ENCODE peak calls at places on chromosome 20, in five cellular contexts. One of them, this sample, is unnamed.

GRCh38 chr20:3911956-3912355 is 22.8 kb downstream of the PANK2 start:
- DNase-seq in fibroblast of mammary gland: no peak
- DNase-seq in upper lobe of right lung: no peak
- DNase-seq in cardiac muscle cell: no peak
- DNase-seq in NCI-H748 treated with DMSO at 0.1 percent for 48 hours: peak
- DNase-seq in this sample: no peak

GRCh38 chr20:23404196-23404595 is 17.1 kb downstream of the NAPB start:
- DNase-seq in fibroblast of mammary gland: peak
- DNase-seq in upper lobe of right lung: no peak
- DNase-seq in cardiac muscle cell: no peak
- DNase-seq in NCI-H748 treated with DMSO at 0.1 percent for 48 hours: no peak
- DNase-seq in this sample: no peak

GRCh38 chr20:45336530-45337366 is 11.5 kb downstream of the SDC4 start:
- DNase-seq in fibroblast of mammary gland: peak
- DNase-seq in upper lobe of right lung: no peak
- DNase-seq in cardiac muscle cell: no peak
- DNase-seq in NCI-H748 treated with DMSO at 0.1 percent for 48 hours: no peak
- DNase-seq in this sample: peak

GRCh38 chr20:50886184-50886790 is 45.0 kb downstream of the ADNP start:
- DNase-seq in fibroblast of mammary gland: no peak
- DNase-seq in upper lobe of right lung: no peak
- DNase-seq in cardiac muscle cell: no peak
- DNase-seq in NCI-H748 treated with DMSO at 0.1 percent for 48 hours: no peak
- DNase-seq in this sample: no peak

GRCh38 chr20:5002077-5002413 is 735 bp upstream of the SLC23A2 start:
- DNase-seq in fibroblast of mammary gland: no peak
- DNase-seq in upper lobe of right lung: no peak
- DNase-seq in cardiac muscle cell: peak
- DNase-seq in NCI-H748 treated with DMSO at 0.1 percent for 48 hours: peak
- DNase-seq in this sample: no peak

GRCh38 chr20:23138226-23138625 is 52.1 kb upstream of the CD93 start:
- DNase-seq in fibroblast of mammary gland: no peak
- DNase-seq in upper lobe of right lung: no peak
- DNase-seq in cardiac muscle cell: no peak
- DNase-seq in NCI-H748 treated with DMSO at 0.1 percent for 48 hours: no peak
- DNase-seq in this sample: no peak

GRCh38 chr20:53660078-53660909 is 66.7 kb upstream of the ZNF217 start:
- DNase-seq in fibroblast of mammary gland: peak
- DNase-seq in upper lobe of right lung: no peak
- DNase-seq in cardiac muscle cell: no peak
- DNase-seq in NCI-H748 treated with DMSO at 0.1 percent for 48 hours: no peak
- DNase-seq in this sample: no peak

GRCh38 chr20:16821211-16822089 is 73.3 kb downstream of the OTOR start:
- DNase-seq in fibroblast of mammary gland: peak
- DNase-seq in upper lobe of right lung: no peak
- DNase-seq in cardiac muscle cell: peak
- DNase-seq in NCI-H748 treated with DMSO at 0.1 percent for 48 hours: peak
- DNase-seq in this sample: peak

GRCh38 chr20:6636209-6637159 is 131.0 kb upstream of the BMP2 start:
- DNase-seq in fibroblast of mammary gland: peak
- DNase-seq in upper lobe of right lung: no peak
- DNase-seq in cardiac muscle cell: peak
- DNase-seq in NCI-H748 treated with DMSO at 0.1 percent for 48 hours: peak
- DNase-seq in this sample: peak

GRCh38 chr20:57390604-57391438 is at the start of gene RBM38:
- DNase-seq in fibroblast of mammary gland: peak
- DNase-seq in upper lobe of right lung: peak
- DNase-seq in cardiac muscle cell: peak
- DNase-seq in NCI-H748 treated with DMSO at 0.1 percent for 48 hours: no peak
- DNase-seq in this sample: peak

GRCh38 chr20:60819511-60819910 is 432.6 kb upstream of the CDH4 start:
- DNase-seq in fibroblast of mammary gland: no peak
- DNase-seq in upper lobe of right lung: no peak
- DNase-seq in cardiac muscle cell: peak
- DNase-seq in NCI-H748 treated with DMSO at 0.1 percent for 48 hours: no peak
- DNase-seq in this sample: no peak

GRCh38 chr20:22466447-22467171 is 117.8 kb downstream of the FOXA2 start:
- DNase-seq in fibroblast of mammary gland: no peak
- DNase-seq in upper lobe of right lung: no peak
- DNase-seq in cardiac muscle cell: no peak
- DNase-seq in NCI-H748 treated with DMSO at 0.1 percent for 48 hours: peak
- DNase-seq in this sample: no peak

GRCh38 chr20:2742934-2743559 is 50.5 kb downstream of the EBF4 start:
- DNase-seq in fibroblast of mammary gland: peak
- DNase-seq in upper lobe of right lung: peak
- DNase-seq in cardiac muscle cell: peak
- DNase-seq in NCI-H748 treated with DMSO at 0.1 percent for 48 hours: peak
- DNase-seq in this sample: peak

GRCh38 chr20:36307412-36308317 is 1.5 kb downstream of the DLGAP4 start:
- DNase-seq in fibroblast of mammary gland: no peak
- DNase-seq in upper lobe of right lung: peak
- DNase-seq in cardiac muscle cell: peak
- DNase-seq in NCI-H748 treated with DMSO at 0.1 percent for 48 hours: no peak
- DNase-seq in this sample: no peak

GRCh38 chr20:3749689-3750639 is 17.5 kb downstream of the HSPA12B start:
- DNase-seq in fibroblast of mammary gland: no peak
- DNase-seq in upper lobe of right lung: no peak
- DNase-seq in cardiac muscle cell: peak
- DNase-seq in NCI-H748 treated with DMSO at 0.1 percent for 48 hours: peak
- DNase-seq in this sample: no peak

GRCh38 chr20:53785320-53785719 is 191.7 kb upstream of the ZNF217 start:
- DNase-seq in fibroblast of mammary gland: no peak
- DNase-seq in upper lobe of right lung: no peak
- DNase-seq in cardiac muscle cell: no peak
- DNase-seq in NCI-H748 treated with DMSO at 0.1 percent for 48 hours: no peak
- DNase-seq in this sample: no peak

GRCh38 chr20:23832775-23833508 is 6.4 kb upstream of the CST2 start:
- DNase-seq in fibroblast of mammary gland: peak
- DNase-seq in upper lobe of right lung: no peak
- DNase-seq in cardiac muscle cell: no peak
- DNase-seq in NCI-H748 treated with DMSO at 0.1 percent for 48 hours: no peak
- DNase-seq in this sample: no peak

GRCh38 chr20:32564921-32565734 is 20.0 kb downstream of the NOL4L start:
- DNase-seq in fibroblast of mammary gland: no peak
- DNase-seq in upper lobe of right lung: peak
- DNase-seq in cardiac muscle cell: no peak
- DNase-seq in NCI-H748 treated with DMSO at 0.1 percent for 48 hours: no peak
- DNase-seq in this sample: peak

GRCh38 chr20:35821807-35822242 is 50.0 kb downstream of the PHF20 start:
- DNase-seq in fibroblast of mammary gland: peak
- DNase-seq in upper lobe of right lung: peak
- DNase-seq in cardiac muscle cell: no peak
- DNase-seq in NCI-H748 treated with DMSO at 0.1 percent for 48 hours: no peak
- DNase-seq in this sample: no peak

GRCh38 chr20:51480507-51481270 is 61.8 kb downstream of the NFATC2 start:
- DNase-seq in fibroblast of mammary gland: no peak
- DNase-seq in upper lobe of right lung: no peak
- DNase-seq in cardiac muscle cell: no peak
- DNase-seq in NCI-H748 treated with DMSO at 0.1 percent for 48 hours: no peak
- DNase-seq in this sample: no peak

GRCh38 chr20:10314198-10314597 is 95.6 kb downstream of the SNAP25 start:
- DNase-seq in fibroblast of mammary gland: peak
- DNase-seq in upper lobe of right lung: no peak
- DNase-seq in cardiac muscle cell: peak
- DNase-seq in NCI-H748 treated with DMSO at 0.1 percent for 48 hours: no peak
- DNase-seq in this sample: no peak

GRCh38 chr20:52226370-52226769 is 34.8 kb upstream of the ZFP64 start:
- DNase-seq in fibroblast of mammary gland: no peak
- DNase-seq in upper lobe of right lung: no peak
- DNase-seq in cardiac muscle cell: no peak
- DNase-seq in NCI-H748 treated with DMSO at 0.1 percent for 48 hours: no peak
- DNase-seq in this sample: no peak

GRCh38 chr20:44247131-44247571 is at the start of gene GDAP1L1:
- DNase-seq in fibroblast of mammary gland: no peak
- DNase-seq in upper lobe of right lung: no peak
- DNase-seq in cardiac muscle cell: peak
- DNase-seq in NCI-H748 treated with DMSO at 0.1 percent for 48 hours: no peak
- DNase-seq in this sample: no peak

GRCh38 chr20:63830821-63831593 is at the start of gene ZBTB46:
- DNase-seq in fibroblast of mammary gland: no peak
- DNase-seq in upper lobe of right lung: peak
- DNase-seq in cardiac muscle cell: peak
- DNase-seq in NCI-H748 treated with DMSO at 0.1 percent for 48 hours: no peak
- DNase-seq in this sample: peak

This sample was measured in dermis microvascular lymphatic vessel endothelial cell.